ENCODE peak calls at places on chromosomes 4 and X, in seven cellular contexts. One of them, this sample, is unnamed.

GRCh38 chr4:48017108-48017527 is 546 bp downstream of the NIPAL1 start:
- DNase-seq in MM.1S: no peak
- DNase-seq in HCT116: peak
- DNase-seq in GM23338: peak
- DNase-seq in neural progenitor cell: peak
- DNase-seq in PC-3: peak
- DNase-seq in GM23248: peak
- DNase-seq in this sample: peak

GRCh38 chrX:49172280-49172780 is 632 bp downstream of the PLP2 start:
- DNase-seq in GM23338: peak
- DNase-seq in PC-3: peak
- DNase-seq in GM23248: peak
- DNase-seq in MM.1S: peak
- DNase-seq in HCT116: no peak
- DNase-seq in neural progenitor cell: no peak
- DNase-seq in this sample: peak

GRCh38 chr4:121122661-121123060 is 41.5 kb downstream of the TNIP3 start:
- DNase-seq in PC-3: no peak
- DNase-seq in MM.1S: no peak
- DNase-seq in HCT116: no peak
- DNase-seq in GM23248: no peak
- DNase-seq in neural progenitor cell: no peak
- DNase-seq in GM23338: no peak
- DNase-seq in this sample: no peak

GRCh38 chr4:182124359-182124758 is 118.8 kb upstream of the TENM3 start:
- DNase-seq in GM23248: no peak
- DNase-seq in neural progenitor cell: no peak
- DNase-seq in GM23338: no peak
- DNase-seq in MM.1S: no peak
- DNase-seq in PC-3: no peak
- DNase-seq in HCT116: no peak
- DNase-seq in this sample: no peak

GRCh38 chr4:57044279-57044678 is 65.6 kb downstream of the POLR2B start:
- DNase-seq in HCT116: no peak
- DNase-seq in PC-3: no peak
- DNase-seq in neural progenitor cell: no peak
- DNase-seq in GM23248: peak
- DNase-seq in MM.1S: no peak
- DNase-seq in GM23338: no peak
- DNase-seq in this sample: no peak

GRCh38 chrX:68725966-68726365 is 78.5 kb downstream of the STARD8 start:
- DNase-seq in MM.1S: no peak
- DNase-seq in PC-3: no peak
- DNase-seq in neural progenitor cell: no peak
- DNase-seq in HCT116: no peak
- DNase-seq in GM23248: no peak
- DNase-seq in GM23338: no peak
- DNase-seq in this sample: no peak

GRCh38 chr4:110510955-110511544 is 35.1 kb downstream of the ENPEP start:
- DNase-seq in MM.1S: peak
- DNase-seq in HCT116: peak
- DNase-seq in GM23338: peak
- DNase-seq in neural progenitor cell: peak
- DNase-seq in GM23248: peak
- DNase-seq in PC-3: peak
- DNase-seq in this sample: peak

GRCh38 chr4:7338876-7339623 is 95.7 kb downstream of the PSAPL1 start:
- DNase-seq in neural progenitor cell: no peak
- DNase-seq in GM23248: no peak
- DNase-seq in HCT116: no peak
- DNase-seq in GM23338: no peak
- DNase-seq in PC-3: no peak
- DNase-seq in MM.1S: no peak
- DNase-seq in this sample: no peak

GRCh38 chrX:18119856-18120255 is 100.8 kb downstream of the BEND2 start:
- DNase-seq in GM23338: peak
- DNase-seq in GM23248: no peak
- DNase-seq in neural progenitor cell: no peak
- DNase-seq in PC-3: peak
- DNase-seq in MM.1S: no peak
- DNase-seq in HCT116: no peak
- DNase-seq in this sample: no peak

GRCh38 chr4:69731826-69732225 is 28.6 kb downstream of the SULT1B1 start:
- DNase-seq in GM23338: no peak
- DNase-seq in HCT116: no peak
- DNase-seq in GM23248: no peak
- DNase-seq in neural progenitor cell: no peak
- DNase-seq in PC-3: no peak
- DNase-seq in MM.1S: no peak
- DNase-seq in this sample: peak

GRCh38 chr4:189021831-189022230 is 882.6 kb downstream of the TRIML1 start:
- DNase-seq in MM.1S: no peak
- DNase-seq in GM23248: peak
- DNase-seq in PC-3: peak
- DNase-seq in neural progenitor cell: peak
- DNase-seq in GM23338: peak
- DNase-seq in HCT116: no peak
- DNase-seq in this sample: peak

GRCh38 chr4:73869130-73870055 is at the start of gene CXCL1:
- DNase-seq in HCT116: no peak
- DNase-seq in GM23248: peak
- DNase-seq in PC-3: peak
- DNase-seq in MM.1S: no peak
- DNase-seq in neural progenitor cell: peak
- DNase-seq in GM23338: peak
- DNase-seq in this sample: peak

GRCh38 chr4:159298502-159298901 is 195.6 kb downstream of the RAPGEF2 start:
- DNase-seq in GM23338: no peak
- DNase-seq in neural progenitor cell: no peak
- DNase-seq in GM23248: peak
- DNase-seq in MM.1S: no peak
- DNase-seq in PC-3: no peak
- DNase-seq in HCT116: no peak
- DNase-seq in this sample: no peak

GRCh38 chr4:15003891-15004700 is 1.8 kb downstream of the CPEB2 start:
- DNase-seq in PC-3: peak
- DNase-seq in GM23248: peak
- DNase-seq in neural progenitor cell: peak
- DNase-seq in MM.1S: peak
- DNase-seq in GM23338: peak
- DNase-seq in HCT116: no peak
- DNase-seq in this sample: peak

GRCh38 chr4:28435346-28435745 is 1574.7 kb downstream of the STIM2 start:
- DNase-seq in GM23338: peak
- DNase-seq in neural progenitor cell: no peak
- DNase-seq in PC-3: peak
- DNase-seq in MM.1S: no peak
- DNase-seq in HCT116: no peak
- DNase-seq in GM23248: no peak
- DNase-seq in this sample: peak

GRCh38 chrX:42519666-42520231 is 258.2 kb downstream of the PPP1R2C start:
- DNase-seq in MM.1S: no peak
- DNase-seq in GM23248: peak
- DNase-seq in GM23338: no peak
- DNase-seq in HCT116: no peak
- DNase-seq in PC-3: peak
- DNase-seq in neural progenitor cell: no peak
- DNase-seq in this sample: peak

GRCh38 chr4:86592553-86593249 is 1.4 kb upstream of the PTPN13 start:
- DNase-seq in MM.1S: no peak
- DNase-seq in HCT116: no peak
- DNase-seq in PC-3: peak
- DNase-seq in neural progenitor cell: peak
- DNase-seq in GM23338: no peak
- DNase-seq in GM23248: peak
- DNase-seq in this sample: no peak

GRCh38 chr4:6301051-6301731 is 31.5 kb downstream of the WFS1 start:
- DNase-seq in neural progenitor cell: no peak
- DNase-seq in PC-3: no peak
- DNase-seq in HCT116: no peak
- DNase-seq in GM23338: no peak
- DNase-seq in MM.1S: no peak
- DNase-seq in GM23248: no peak
- DNase-seq in this sample: no peak

GRCh38 chr4:38132140-38132673 is 172.0 kb downstream of the PTTG2 start:
- DNase-seq in PC-3: no peak
- DNase-seq in MM.1S: peak
- DNase-seq in HCT116: no peak
- DNase-seq in GM23248: peak
- DNase-seq in neural progenitor cell: peak
- DNase-seq in GM23338: peak
- DNase-seq in this sample: peak

GRCh38 chr4:44425614-44426208 is 22.9 kb downstream of the KCTD8 start:
- DNase-seq in HCT116: no peak
- DNase-seq in GM23248: peak
- DNase-seq in MM.1S: no peak
- DNase-seq in PC-3: peak
- DNase-seq in neural progenitor cell: peak
- DNase-seq in GM23338: peak
- DNase-seq in this sample: peak

GRCh38 chr4:121256346-121256745 is 92.2 kb upstream of the TNIP3 start:
- DNase-seq in HCT116: peak
- DNase-seq in neural progenitor cell: no peak
- DNase-seq in MM.1S: no peak
- DNase-seq in PC-3: peak
- DNase-seq in GM23338: no peak
- DNase-seq in GM23248: peak
- DNase-seq in this sample: peak

GRCh38 chr4:111681751-111682150 is 463.5 kb upstream of the FAM241A start:
- DNase-seq in GM23338: no peak
- DNase-seq in GM23248: no peak
- DNase-seq in HCT116: no peak
- DNase-seq in neural progenitor cell: no peak
- DNase-seq in PC-3: no peak
- DNase-seq in MM.1S: no peak
- DNase-seq in this sample: no peak

GRCh38 chr4:180925800-180926199 is 1317.4 kb upstream of the TENM3 start:
- DNase-seq in PC-3: peak
- DNase-seq in HCT116: no peak
- DNase-seq in MM.1S: no peak
- DNase-seq in GM23248: peak
- DNase-seq in GM23338: no peak
- DNase-seq in neural progenitor cell: no peak
- DNase-seq in this sample: no peak

GRCh38 chr4:132269303-132269990 is 879.6 kb upstream of the PCDH10 start:
- DNase-seq in GM23248: no peak
- DNase-seq in MM.1S: no peak
- DNase-seq in GM23338: no peak
- DNase-seq in HCT116: no peak
- DNase-seq in PC-3: no peak
- DNase-seq in neural progenitor cell: no peak
- DNase-seq in this sample: no peak

GRCh38 chr4:89572224-89572858 is 264.6 kb downstream of the SNCA start:
- DNase-seq in MM.1S: no peak
- DNase-seq in HCT116: no peak
- DNase-seq in GM23338: peak
- DNase-seq in PC-3: no peak
- DNase-seq in GM23248: no peak
- DNase-seq in neural progenitor cell: peak
- DNase-seq in this sample: peak

GRCh38 chr4:123471655-123472054 is 75.1 kb downstream of the SPRY1 start:
- DNase-seq in HCT116: no peak
- DNase-seq in GM23248: no peak
- DNase-seq in GM23338: no peak
- DNase-seq in MM.1S: no peak
- DNase-seq in neural progenitor cell: no peak
- DNase-seq in PC-3: no peak
- DNase-seq in this sample: no peak

GRCh38 chr4:154741131-154741530 is 2.7 kb upstream of the LRAT start:
- DNase-seq in PC-3: no peak
- DNase-seq in GM23248: no peak
- DNase-seq in neural progenitor cell: peak
- DNase-seq in GM23338: peak
- DNase-seq in MM.1S: no peak
- DNase-seq in HCT116: no peak
- DNase-seq in this sample: no peak

GRCh38 chr4:154743683-154744340 is at the start of gene LRAT:
- DNase-seq in GM23338: peak
- DNase-seq in GM23248: peak
- DNase-seq in MM.1S: no peak
- DNase-seq in neural progenitor cell: peak
- DNase-seq in PC-3: peak
- DNase-seq in HCT116: peak
- DNase-seq in this sample: peak

GRCh38 chr4:154740462-154740861 is 3.3 kb upstream of the LRAT start:
- DNase-seq in GM23338: peak
- DNase-seq in MM.1S: no peak
- DNase-seq in neural progenitor cell: peak
- DNase-seq in PC-3: no peak
- DNase-seq in HCT116: no peak
- DNase-seq in GM23248: no peak
- DNase-seq in this sample: peak

GRCh38 chr4:154744341-154744948 is 645 bp downstream of the LRAT start:
- DNase-seq in GM23338: no peak
- DNase-seq in MM.1S: no peak
- DNase-seq in GM23248: no peak
- DNase-seq in PC-3: no peak
- DNase-seq in HCT116: no peak
- DNase-seq in neural progenitor cell: peak
- DNase-seq in this sample: no peak

GRCh38 chr4:154741877-154742851 is 1.6 kb upstream of the LRAT start:
- DNase-seq in MM.1S: no peak
- DNase-seq in GM23338: peak
- DNase-seq in GM23248: peak
- DNase-seq in PC-3: no peak
- DNase-seq in neural progenitor cell: peak
- DNase-seq in HCT116: no peak
- DNase-seq in this sample: peak
- TF ChIP-seq EZH2 in MM.1S: no peak
- TF ChIP-seq EZH2 in GM23338: peak
- TF ChIP-seq EZH2 in GM23248: peak
- TF ChIP-seq EZH2 in PC-3: no peak
- TF ChIP-seq EZH2 in neural progenitor cell: peak
- TF ChIP-seq EZH2 in HCT116: no peak
- TF ChIP-seq EZH2 in this sample: peak

GRCh38 chr4:96352051-96352517 is 512.2 kb downstream of the PDHA2 start:
- DNase-seq in MM.1S: peak
- DNase-seq in HCT116: peak
- DNase-seq in GM23248: no peak
- DNase-seq in neural progenitor cell: peak
- DNase-seq in GM23338: peak
- DNase-seq in PC-3: peak
- DNase-seq in this sample: peak
- TF ChIP-seq EZH2phosphoT487 in MM.1S: no peak
- TF ChIP-seq EZH2phosphoT487 in HCT116: no peak
- TF ChIP-seq EZH2phosphoT487 in GM23248: no peak
- TF ChIP-seq EZH2phosphoT487 in neural progenitor cell: no peak
- TF ChIP-seq EZH2phosphoT487 in GM23338: no peak
- TF ChIP-seq EZH2phosphoT487 in PC-3: no peak
- TF ChIP-seq EZH2phosphoT487 in this sample: no peak

GRCh38 chrX:12956704-12957541 is 18.0 kb upstream of the TMSB4X start:
- DNase-seq in HCT116: peak
- DNase-seq in PC-3: peak
- DNase-seq in neural progenitor cell: no peak
- DNase-seq in MM.1S: peak
- DNase-seq in GM23338: peak
- DNase-seq in GM23248: peak
- DNase-seq in this sample: peak
- H3K4me2 ChIP-seq in HCT116: peak
- H3K4me2 ChIP-seq in PC-3: peak
- H3K4me2 ChIP-seq in neural progenitor cell: no peak
- H3K4me2 ChIP-seq in MM.1S: peak
- H3K4me2 ChIP-seq in GM23338: no peak
- H3K4me2 ChIP-seq in GM23248: peak
- H3K4me2 ChIP-seq in this sample: peak

GRCh38 chrX:9676311-9676710 is 89.3 kb downstream of the GPR143 start:
- DNase-seq in PC-3: no peak
- DNase-seq in GM23248: peak
- DNase-seq in MM.1S: no peak
- DNase-seq in HCT116: no peak
- DNase-seq in neural progenitor cell: no peak
- DNase-seq in GM23338: no peak
- DNase-seq in this sample: no peak
- TF ChIP-seq EZH2 in PC-3: no peak
- TF ChIP-seq EZH2 in GM23248: no peak
- TF ChIP-seq EZH2 in MM.1S: no peak
- TF ChIP-seq EZH2 in HCT116: no peak
- TF ChIP-seq EZH2 in neural progenitor cell: no peak
- TF ChIP-seq EZH2 in GM23338: no peak
- TF ChIP-seq EZH2 in this sample: no peak

This sample was measured in hepatocyte.